ENCODE peak calls at places on chromosomes 2 and 18, in six cellular contexts. E, T, H, K, M and Y are unnamed samples.

GRCh38 chr2:118774458-118775133 is 72.9 kb downstream of the EN1 start:
- DNase-seq in E (peak), M (no peak), K (peak), T (peak), H (peak), Y (no peak)

GRCh38 chr2:180474716-180475115 is 467.6 kb upstream of the CWC22 start:
- DNase-seq in H (no peak), M (no peak), E (no peak), K (no peak), T (no peak), Y (no peak)

GRCh38 chr2:72994991-72995380 is 76.5 kb downstream of the SFXN5 start:
- DNase-seq in K (no peak), H (no peak), T (no peak), E (no peak), M (peak), Y (peak)

GRCh38 chr2:163198007-163198406 is 359.4 kb upstream of the KCNH7 start:
- DNase-seq in H (no peak), E (no peak), M (no peak), K (no peak), T (no peak), Y (no peak)

GRCh38 chr2:138503087-138503442 is 1.5 kb downstream of the SPOPL start:
- DNase-seq in K (no peak), T (no peak), E (no peak), M (no peak), H (no peak), Y (no peak)

GRCh38 chr2:39706350-39706749 is 40.6 kb downstream of the TMEM178A start:
- DNase-seq in H (no peak), E (no peak), T (no peak), K (no peak), M (no peak), Y (no peak)

GRCh38 chr2:45643543-45644542 is 7.6 kb upstream of the PRKCE start:
- DNase-seq in H (peak), E (peak), M (peak), T (no peak), K (peak), Y (no peak)

GRCh38 chr2:23453936-23454460 is 69.0 kb downstream of the KLHL29 start:
- DNase-seq in E (no peak), M (no peak), H (no peak), T (no peak), K (no peak), Y (no peak)

GRCh38 chr2:133338224-133338623 is 230.0 kb downstream of the NCKAP5 start:
- DNase-seq in K (no peak), T (peak), E (no peak), M (no peak), H (no peak), Y (no peak)

GRCh38 chr2:200319587-200320337 is 13.3 kb downstream of the SPATS2L start:
- DNase-seq in T (no peak), H (peak), E (peak), K (no peak), M (no peak), Y (no peak)

GRCh38 chr2:8312221-8312620 is 369.6 kb upstream of the ID2 start:
- DNase-seq in M (no peak), H (no peak), K (no peak), E (no peak), T (no peak), Y (no peak)

GRCh38 chr2:98924910-98925309 is 11.1 kb downstream of the CRACDL start:
- DNase-seq in T (no peak), K (no peak), H (no peak), E (no peak), M (no peak), Y (no peak)

GRCh38 chr2:46012618-46013240 is 284.5 kb upstream of the EPAS1 start:
- DNase-seq in T (no peak), K (no peak), M (no peak), E (no peak), H (no peak), Y (no peak)

GRCh38 chr2:164314148-164314547 is 307.1 kb downstream of the GRB14 start:
- DNase-seq in E (peak), H (peak), M (no peak), T (no peak), K (no peak), Y (no peak)

GRCh38 chr2:76197842-76198448 is 487.2 kb upstream of the GCFC2 start:
- DNase-seq in H (peak), M (no peak), T (peak), K (peak), E (peak), Y (no peak)

GRCh38 chr18:13800505-13801259 is 23.3 kb upstream of the MC5R start:
- DNase-seq in M (peak), K (peak), H (peak), T (no peak), E (peak), Y (peak)

GRCh38 chr2:203155406-203155805 is 83.4 kb upstream of the CYP20A1 start:
- DNase-seq in T (no peak), E (no peak), M (no peak), H (no peak), K (no peak), Y (no peak)

GRCh38 chr2:43225788-43226557 is 433 bp downstream of the ZFP36L2 start:
- DNase-seq in T (no peak), E (peak), M (peak), H (peak), K (peak), Y (no peak)

GRCh38 chr2:20097889-20098714 is 46.7 kb upstream of the LAPTM4A start:
- DNase-seq in E (peak), K (peak), H (peak), T (peak), M (peak), Y (no peak)

GRCh38 chr2:172739651-172740050 is 4.0 kb downstream of the RAPGEF4 start:
- DNase-seq in T (no peak), M (no peak), E (no peak), H (no peak), K (no peak), Y (no peak)

GRCh38 chr2:13056259-13056843 is 339.6 kb downstream of the TRIB2 start:
- DNase-seq in T (no peak), E (peak), H (no peak), K (no peak), M (no peak), Y (no peak)

GRCh38 chr2:136238552-136239346 is 120.8 kb upstream of the CXCR4 start:
- DNase-seq in H (no peak), E (no peak), T (no peak), M (no peak), K (no peak), Y (no peak)

GRCh38 chr2:170207901-170208300 is 30.0 kb downstream of the MYO3B start:
- DNase-seq in K (no peak), H (no peak), T (no peak), M (no peak), E (no peak), Y (no peak)

GRCh38 chr2:132542953-132543569 is 126.5 kb downstream of the GPR39 start:
- DNase-seq in E (peak), H (peak), T (no peak), K (no peak), M (no peak), Y (no peak)

GRCh38 chr2:11995381-11995947 is 249.0 kb downstream of the LPIN1 start:
- DNase-seq in K (no peak), H (no peak), M (no peak), T (no peak), E (no peak), Y (no peak)

GRCh38 chr2:143284087-143284675 is 155.0 kb downstream of the ARHGAP15 start:
- DNase-seq in M (no peak), K (no peak), H (peak), E (peak), T (no peak), Y (no peak)

GRCh38 chr2:223538920-223539440 is 63.2 kb downstream of the SCG2 start:
- DNase-seq in M (no peak), E (peak), H (no peak), K (peak), T (no peak), Y (no peak)

GRCh38 chr18:79107886-79108285 is 38.7 kb downstream of the ATP9B start:
- DNase-seq in T (no peak), M (no peak), K (no peak), E (no peak), H (no peak), Y (no peak)

GRCh38 chr2:117902933-117903332 is 88.4 kb downstream of the DDX18 start:
- DNase-seq in M (no peak), K (no peak), E (no peak), H (no peak), T (no peak), Y (no peak)

GRCh38 chr2:32135409-32135808 is 30.3 kb upstream of the SLC30A6 start:
- DNase-seq in T (peak), E (peak), K (no peak), M (no peak), H (peak), Y (no peak)

GRCh38 chr2:237027712-237028029 is 58.0 kb upstream of the COPS8 start:
- DNase-seq in K (no peak), T (no peak), E (no peak), M (no peak), H (no peak), Y (no peak)

GRCh38 chr2:241507430-241508239 is 749 bp downstream of the STK25 start:
- DNase-seq in K (peak), T (no peak), M (peak), H (peak), E (peak), Y (no peak)

GRCh38 chr2:15173506-15173905 is 387.6 kb downstream of the NBAS start:
- DNase-seq in M (no peak), H (no peak), E (no peak), T (no peak), K (no peak), Y (no peak)

GRCh38 chr18:11154369-11154982 is 5.1 kb upstream of the PIEZO2 start:
- DNase-seq in E (peak), T (peak), H (peak), K (no peak), M (no peak), Y (no peak)

DNA sequence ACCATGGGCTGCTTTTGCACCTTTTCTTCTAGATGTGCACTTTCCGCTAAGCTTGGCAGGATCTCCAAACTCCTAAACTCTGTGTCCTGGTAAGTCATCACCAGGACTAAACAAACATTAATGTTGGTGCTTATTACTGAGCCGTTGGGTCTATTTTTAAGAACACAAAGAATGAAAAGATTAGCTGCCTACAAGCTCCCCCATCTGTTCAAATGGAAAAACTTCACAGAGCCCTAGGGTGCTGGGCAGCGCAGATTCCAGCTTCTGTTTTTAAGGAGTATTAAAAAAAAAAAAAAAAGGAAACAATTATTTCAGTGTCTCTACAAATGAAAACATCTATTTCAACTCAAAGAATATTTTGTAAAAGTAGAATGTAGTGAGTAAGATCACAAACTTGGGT is 97.8 kb upstream of the AQP4 start:
- DNase-seq in K (no peak), M (no peak), E (no peak), T (no peak), H (peak), Y (no peak)
- TF ChIP-seq CTCF in K (peak), M (no peak), E (peak), T (no peak), H (peak), Y (peak)

GRCh38 chr2:68214381-68214780 is 38.0 kb downstream of the PPP3R1 start:
- DNase-seq in H (no peak), T (no peak), K (no peak), M (no peak), E (no peak), Y (no peak)
- H3K4me3 ChIP-seq in H (no peak), T (no peak), K (no peak), M (no peak), E (no peak), Y (no peak)

GRCh38 chr2:62197017-62197586 is 1.2 kb downstream of the B3GNT2 start:
- DNase-seq in H (no peak), E (peak), K (no peak), T (no peak), M (peak), Y (no peak)

GRCh38 chr2:62195421-62196277 is at the start of gene B3GNT2:
- DNase-seq in E (peak), K (peak), H (peak), M (peak), T (no peak), Y (peak)

GRCh38 chr2:62196278-62196901 is 475 bp downstream of the B3GNT2 start:
- DNase-seq in T (no peak), M (peak), H (peak), E (peak), K (peak), Y (no peak)

GRCh38 chr2:62192811-62193210 is 3.1 kb upstream of the B3GNT2 start:
- DNase-seq in K (no peak), T (no peak), E (peak), H (no peak), M (no peak), Y (no peak)

DNA sequence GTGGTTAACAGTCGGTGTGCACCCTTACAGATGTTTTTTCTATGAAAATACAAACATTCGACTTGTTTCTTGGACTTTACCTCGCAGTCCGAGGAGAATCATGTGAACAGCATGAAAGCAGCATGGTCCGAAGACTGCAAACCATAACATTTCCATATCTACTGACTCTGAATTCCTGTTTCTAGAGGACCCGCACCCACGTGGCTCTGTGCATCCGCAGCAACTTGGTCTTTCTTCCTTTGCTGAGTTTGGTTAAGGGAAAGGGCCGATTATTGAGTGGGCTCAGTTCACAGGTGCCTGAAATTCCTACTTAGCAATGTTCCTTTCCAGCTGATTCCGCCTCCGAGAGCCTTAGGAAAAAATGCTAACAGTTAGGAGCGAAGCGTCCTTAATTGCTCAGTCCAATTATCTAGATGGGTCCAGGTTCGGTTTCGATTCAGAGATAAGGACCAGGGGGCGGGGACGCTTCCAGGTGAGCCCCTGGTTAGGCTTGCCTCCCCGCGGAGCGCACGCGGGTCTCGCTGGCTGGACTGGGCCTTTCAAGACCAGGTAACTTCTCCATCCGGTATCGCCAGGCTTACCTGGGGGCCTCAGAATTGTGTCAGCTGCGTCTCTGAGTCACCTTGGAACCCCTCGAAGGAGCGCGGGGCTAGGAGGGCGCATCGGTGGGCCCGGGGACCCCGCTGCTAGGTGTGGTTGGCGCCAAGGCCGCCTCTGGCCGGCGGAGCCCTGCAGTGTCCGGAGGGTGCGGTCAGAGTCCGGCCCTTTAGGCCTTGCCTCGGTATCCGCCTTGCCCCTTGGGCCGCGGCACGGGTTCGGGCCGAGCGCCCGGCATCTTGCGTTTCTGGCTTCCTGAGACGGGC is 1.1 kb upstream of the B3GNT2 start:
- DNase-seq in M (no peak), H (no peak), E (no peak), T (no peak), K (no peak), Y (no peak)
- H3K27ac ChIP-seq in M (peak), H (peak), E (no peak), T (no peak), K (peak), Y (no peak)

DNA sequence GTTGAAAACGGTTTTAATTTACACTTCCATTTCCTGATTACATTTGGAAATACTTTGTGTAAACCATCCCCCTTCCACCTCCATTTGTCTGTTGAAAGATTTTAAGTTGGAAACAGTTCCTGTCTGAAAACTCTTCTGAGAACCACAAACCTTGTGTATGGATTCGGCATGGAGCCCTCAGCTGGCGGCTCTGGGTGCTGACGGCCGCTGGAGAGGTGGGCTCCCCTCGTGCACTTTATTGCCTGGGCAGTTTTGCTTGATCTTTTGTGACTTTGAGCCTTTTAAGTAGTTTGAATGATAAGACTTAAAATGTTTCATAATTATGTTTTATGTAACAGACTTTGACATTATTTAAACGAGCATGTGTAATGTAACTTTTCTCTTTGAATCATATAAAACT is 11.1 kb downstream of the KLF11 start:
- DNase-seq in E (no peak), T (no peak), M (no peak), K (no peak), H (no peak), Y (no peak)
- TF ChIP-seq CTCF in E (no peak), T (peak), M (no peak), K (no peak), H (no peak), Y (no peak)